ENCODE peak calls at places on chromosomes 16 and 17, in eight cellular contexts. One of them, this sample, is unnamed.

GRCh38 chr16:20851601-20852000 is 45.3 kb downstream of the REXO5 start:
- DNase-seq in CD8-positive, alpha-beta memory T cell: no peak
- DNase-seq in OCI-M1: no peak
- DNase-seq in amniotic stem cell: peak; percentile 63
- DNase-seq in stimulated activated CD8-positive, alpha-beta memory T cell treated with anti-CD3 and anti-CD28 coated beads, Interleukin-4, amount 100 ng/mL, for 24 hours: no peak
- DNase-seq in endodermal cell: no peak
- DNase-seq in AG09319: peak; percentile 84
- DNase-seq in GM03348: peak; percentile 85
- DNase-seq in this sample: no peak

GRCh38 chr16:87382023-87382785 is 1.4 kb downstream of the FBXO31 start:
- DNase-seq in CD8-positive, alpha-beta memory T cell: no peak
- DNase-seq in OCI-M1: no peak
- DNase-seq in amniotic stem cell: no peak
- DNase-seq in stimulated activated CD8-positive, alpha-beta memory T cell treated with anti-CD3 and anti-CD28 coated beads, Interleukin-4, amount 100 ng/mL, for 24 hours: no peak
- DNase-seq in endodermal cell: no peak
- DNase-seq in AG09319: no peak
- DNase-seq in GM03348: no peak
- DNase-seq in this sample: no peak

GRCh38 chr17:68383120-68383442 is 74.2 kb downstream of the WIPI1 start:
- DNase-seq in CD8-positive, alpha-beta memory T cell: no peak
- DNase-seq in OCI-M1: no peak
- DNase-seq in amniotic stem cell: no peak
- DNase-seq in stimulated activated CD8-positive, alpha-beta memory T cell treated with anti-CD3 and anti-CD28 coated beads, Interleukin-4, amount 100 ng/mL, for 24 hours: no peak
- DNase-seq in endodermal cell: no peak
- DNase-seq in AG09319: no peak
- DNase-seq in GM03348: no peak
- DNase-seq in this sample: no peak

GRCh38 chr17:81020767-81021497 is 14.0 kb upstream of the BAIAP2 start:
- DNase-seq in CD8-positive, alpha-beta memory T cell: peak; percentile 37
- DNase-seq in OCI-M1: no peak
- DNase-seq in amniotic stem cell: no peak
- DNase-seq in stimulated activated CD8-positive, alpha-beta memory T cell treated with anti-CD3 and anti-CD28 coated beads, Interleukin-4, amount 100 ng/mL, for 24 hours: no peak
- DNase-seq in endodermal cell: no peak
- DNase-seq in AG09319: no peak
- DNase-seq in GM03348: peak; percentile 80
- DNase-seq in this sample: no peak

GRCh38 chr16:17343729-17344128 is 127.0 kb downstream of the XYLT1 start:
- DNase-seq in CD8-positive, alpha-beta memory T cell: no peak
- DNase-seq in OCI-M1: no peak
- DNase-seq in amniotic stem cell: no peak
- DNase-seq in stimulated activated CD8-positive, alpha-beta memory T cell treated with anti-CD3 and anti-CD28 coated beads, Interleukin-4, amount 100 ng/mL, for 24 hours: no peak
- DNase-seq in endodermal cell: no peak
- DNase-seq in AG09319: no peak
- DNase-seq in GM03348: no peak
- DNase-seq in this sample: no peak

GRCh38 chr17:19361975-19362292 is 589 bp downstream of the B9D1 start:
- DNase-seq in CD8-positive, alpha-beta memory T cell: no peak
- DNase-seq in OCI-M1: no peak
- DNase-seq in amniotic stem cell: no peak
- DNase-seq in stimulated activated CD8-positive, alpha-beta memory T cell treated with anti-CD3 and anti-CD28 coated beads, Interleukin-4, amount 100 ng/mL, for 24 hours: no peak
- DNase-seq in endodermal cell: no peak
- DNase-seq in AG09319: no peak
- DNase-seq in GM03348: no peak
- DNase-seq in this sample: no peak

GRCh38 chr17:43701318-43701743 is 39.6 kb upstream of the MEOX1 start:
- DNase-seq in CD8-positive, alpha-beta memory T cell: peak; percentile 65
- DNase-seq in OCI-M1: peak; percentile 78
- DNase-seq in amniotic stem cell: peak; percentile 55
- DNase-seq in stimulated activated CD8-positive, alpha-beta memory T cell treated with anti-CD3 and anti-CD28 coated beads, Interleukin-4, amount 100 ng/mL, for 24 hours: peak; percentile 45
- DNase-seq in endodermal cell: no peak
- DNase-seq in AG09319: peak; percentile 19
- DNase-seq in GM03348: peak; percentile 26
- DNase-seq in this sample: peak; percentile 82

GRCh38 chr17:73474370-73474988 is 162.7 kb upstream of the CDC42EP4 start:
- DNase-seq in CD8-positive, alpha-beta memory T cell: no peak
- DNase-seq in OCI-M1: peak; percentile 99
- DNase-seq in amniotic stem cell: no peak
- DNase-seq in stimulated activated CD8-positive, alpha-beta memory T cell treated with anti-CD3 and anti-CD28 coated beads, Interleukin-4, amount 100 ng/mL, for 24 hours: no peak
- DNase-seq in endodermal cell: no peak
- DNase-seq in AG09319: no peak
- DNase-seq in GM03348: peak; percentile 61
- DNase-seq in this sample: no peak

GRCh38 chr17:58577696-58578095 is 63.3 kb upstream of the MTMR4 start:
- DNase-seq in CD8-positive, alpha-beta memory T cell: peak; percentile 64
- DNase-seq in OCI-M1: peak; percentile 78
- DNase-seq in amniotic stem cell: peak; percentile 7
- DNase-seq in stimulated activated CD8-positive, alpha-beta memory T cell treated with anti-CD3 and anti-CD28 coated beads, Interleukin-4, amount 100 ng/mL, for 24 hours: peak; percentile 18
- DNase-seq in endodermal cell: peak; percentile 86
- DNase-seq in AG09319: peak; percentile 7
- DNase-seq in GM03348: peak; percentile 58
- DNase-seq in this sample: peak; percentile 62

GRCh38 chr17:61291457-61292311 is 108.0 kb upstream of the TBX2 start:
- DNase-seq in CD8-positive, alpha-beta memory T cell: no peak
- DNase-seq in OCI-M1: no peak
- DNase-seq in amniotic stem cell: no peak
- DNase-seq in stimulated activated CD8-positive, alpha-beta memory T cell treated with anti-CD3 and anti-CD28 coated beads, Interleukin-4, amount 100 ng/mL, for 24 hours: no peak
- DNase-seq in endodermal cell: no peak
- DNase-seq in AG09319: no peak
- DNase-seq in GM03348: no peak
- DNase-seq in this sample: no peak

GRCh38 chr17:14019186-14019956 is 49.9 kb upstream of the COX10 start:
- DNase-seq in CD8-positive, alpha-beta memory T cell: no peak
- DNase-seq in OCI-M1: peak; percentile 94
- DNase-seq in amniotic stem cell: no peak
- DNase-seq in stimulated activated CD8-positive, alpha-beta memory T cell treated with anti-CD3 and anti-CD28 coated beads, Interleukin-4, amount 100 ng/mL, for 24 hours: no peak
- DNase-seq in endodermal cell: no peak
- DNase-seq in AG09319: no peak
- DNase-seq in GM03348: peak; percentile 30
- DNase-seq in this sample: no peak

GRCh38 chr17:34218757-34219156 is 36.3 kb upstream of the CCL2 start:
- DNase-seq in CD8-positive, alpha-beta memory T cell: no peak
- DNase-seq in OCI-M1: no peak
- DNase-seq in amniotic stem cell: no peak
- DNase-seq in stimulated activated CD8-positive, alpha-beta memory T cell treated with anti-CD3 and anti-CD28 coated beads, Interleukin-4, amount 100 ng/mL, for 24 hours: no peak
- DNase-seq in endodermal cell: no peak
- DNase-seq in AG09319: no peak
- DNase-seq in GM03348: no peak
- DNase-seq in this sample: no peak

GRCh38 chr17:16449121-16449570 is 33.8 kb downstream of the TRPV2 start:
- DNase-seq in CD8-positive, alpha-beta memory T cell: no peak
- DNase-seq in OCI-M1: no peak
- DNase-seq in amniotic stem cell: no peak
- DNase-seq in stimulated activated CD8-positive, alpha-beta memory T cell treated with anti-CD3 and anti-CD28 coated beads, Interleukin-4, amount 100 ng/mL, for 24 hours: no peak
- DNase-seq in endodermal cell: no peak
- DNase-seq in AG09319: no peak
- DNase-seq in GM03348: peak; percentile 44
- DNase-seq in this sample: no peak

GRCh38 chr16:47375423-47375822 is 85.4 kb downstream of the ITFG1 start:
- DNase-seq in CD8-positive, alpha-beta memory T cell: no peak
- DNase-seq in OCI-M1: no peak
- DNase-seq in amniotic stem cell: no peak
- DNase-seq in stimulated activated CD8-positive, alpha-beta memory T cell treated with anti-CD3 and anti-CD28 coated beads, Interleukin-4, amount 100 ng/mL, for 24 hours: no peak
- DNase-seq in endodermal cell: no peak
- DNase-seq in AG09319: no peak
- DNase-seq in GM03348: no peak
- DNase-seq in this sample: no peak

GRCh38 chr17:47301161-47301560 is 22.6 kb upstream of the EFCAB13 start:
- DNase-seq in CD8-positive, alpha-beta memory T cell: no peak
- DNase-seq in OCI-M1: no peak
- DNase-seq in amniotic stem cell: no peak
- DNase-seq in stimulated activated CD8-positive, alpha-beta memory T cell treated with anti-CD3 and anti-CD28 coated beads, Interleukin-4, amount 100 ng/mL, for 24 hours: no peak
- DNase-seq in endodermal cell: no peak
- DNase-seq in AG09319: no peak
- DNase-seq in GM03348: no peak
- DNase-seq in this sample: peak; percentile 63

GRCh38 chr17:48016112-48016511 is 21.5 kb downstream of the COPZ2 start:
- DNase-seq in CD8-positive, alpha-beta memory T cell: no peak
- DNase-seq in OCI-M1: no peak
- DNase-seq in amniotic stem cell: no peak
- DNase-seq in stimulated activated CD8-positive, alpha-beta memory T cell treated with anti-CD3 and anti-CD28 coated beads, Interleukin-4, amount 100 ng/mL, for 24 hours: no peak
- DNase-seq in endodermal cell: peak; percentile 54
- DNase-seq in AG09319: no peak
- DNase-seq in GM03348: no peak
- DNase-seq in this sample: no peak

GRCh38 chr16:75555213-75555706 is 792 bp downstream of the TMEM231 start:
- DNase-seq in CD8-positive, alpha-beta memory T cell: no peak
- DNase-seq in OCI-M1: peak; percentile 93
- DNase-seq in amniotic stem cell: peak; percentile 88
- DNase-seq in stimulated activated CD8-positive, alpha-beta memory T cell treated with anti-CD3 and anti-CD28 coated beads, Interleukin-4, amount 100 ng/mL, for 24 hours: no peak
- DNase-seq in endodermal cell: peak; percentile 97
- DNase-seq in AG09319: peak; percentile 55
- DNase-seq in GM03348: peak; percentile 95
- DNase-seq in this sample: no peak

GRCh38 chr16:86455609-86456008 is 54.7 kb upstream of the FOXF1 start:
- DNase-seq in CD8-positive, alpha-beta memory T cell: no peak
- DNase-seq in OCI-M1: no peak
- DNase-seq in amniotic stem cell: no peak
- DNase-seq in stimulated activated CD8-positive, alpha-beta memory T cell treated with anti-CD3 and anti-CD28 coated beads, Interleukin-4, amount 100 ng/mL, for 24 hours: no peak
- DNase-seq in endodermal cell: no peak
- DNase-seq in AG09319: no peak
- DNase-seq in GM03348: no peak
- DNase-seq in this sample: no peak

GRCh38 chr16:78485188-78485898 is 385.9 kb downstream of the WWOX start:
- DNase-seq in CD8-positive, alpha-beta memory T cell: no peak
- DNase-seq in OCI-M1: no peak
- DNase-seq in amniotic stem cell: no peak
- DNase-seq in stimulated activated CD8-positive, alpha-beta memory T cell treated with anti-CD3 and anti-CD28 coated beads, Interleukin-4, amount 100 ng/mL, for 24 hours: no peak
- DNase-seq in endodermal cell: no peak
- DNase-seq in AG09319: no peak
- DNase-seq in GM03348: no peak
- DNase-seq in this sample: no peak

GRCh38 chr16:86075488-86075785 is 176.5 kb downstream of the IRF8 start:
- DNase-seq in CD8-positive, alpha-beta memory T cell: peak; percentile 26
- DNase-seq in OCI-M1: no peak
- DNase-seq in amniotic stem cell: no peak
- DNase-seq in stimulated activated CD8-positive, alpha-beta memory T cell treated with anti-CD3 and anti-CD28 coated beads, Interleukin-4, amount 100 ng/mL, for 24 hours: no peak
- DNase-seq in endodermal cell: peak; percentile 35
- DNase-seq in AG09319: no peak
- DNase-seq in GM03348: no peak
- DNase-seq in this sample: no peak

GRCh38 chr16:87392823-87393679 is 915 bp downstream of the MAP1LC3B start:
- DNase-seq in CD8-positive, alpha-beta memory T cell: peak; percentile 61
- DNase-seq in OCI-M1: peak; percentile 59
- DNase-seq in amniotic stem cell: no peak
- DNase-seq in stimulated activated CD8-positive, alpha-beta memory T cell treated with anti-CD3 and anti-CD28 coated beads, Interleukin-4, amount 100 ng/mL, for 24 hours: peak; percentile 20
- DNase-seq in endodermal cell: peak; percentile 81
- DNase-seq in AG09319: no peak
- DNase-seq in GM03348: peak; percentile 56
- DNase-seq in this sample: peak; percentile 34

GRCh38 chr17:79915850-79916430 is 76.7 kb upstream of the CBX4 start:
- DNase-seq in CD8-positive, alpha-beta memory T cell: no peak
- DNase-seq in OCI-M1: peak; percentile 57
- DNase-seq in amniotic stem cell: no peak
- DNase-seq in stimulated activated CD8-positive, alpha-beta memory T cell treated with anti-CD3 and anti-CD28 coated beads, Interleukin-4, amount 100 ng/mL, for 24 hours: no peak
- DNase-seq in endodermal cell: peak; percentile 91
- DNase-seq in AG09319: no peak
- DNase-seq in GM03348: peak; percentile 56
- DNase-seq in this sample: no peak

GRCh38 chr17:62824290-62825135 is 16.4 kb upstream of the MARCHF10 start:
- DNase-seq in CD8-positive, alpha-beta memory T cell: no peak
- DNase-seq in OCI-M1: no peak
- DNase-seq in amniotic stem cell: no peak
- DNase-seq in stimulated activated CD8-positive, alpha-beta memory T cell treated with anti-CD3 and anti-CD28 coated beads, Interleukin-4, amount 100 ng/mL, for 24 hours: no peak
- DNase-seq in endodermal cell: peak; percentile 86
- DNase-seq in AG09319: peak; percentile 52
- DNase-seq in GM03348: peak; percentile 88
- DNase-seq in this sample: no peak

GRCh38 chr16:12119562-12119961 is 143.0 kb downstream of the SNX29 start:
- DNase-seq in CD8-positive, alpha-beta memory T cell: no peak
- DNase-seq in OCI-M1: no peak
- DNase-seq in amniotic stem cell: no peak
- DNase-seq in stimulated activated CD8-positive, alpha-beta memory T cell treated with anti-CD3 and anti-CD28 coated beads, Interleukin-4, amount 100 ng/mL, for 24 hours: no peak
- DNase-seq in endodermal cell: no peak
- DNase-seq in AG09319: no peak
- DNase-seq in GM03348: peak; percentile 57
- DNase-seq in this sample: no peak

GRCh38 chr17:1957037-1957436 is 68.1 kb downstream of the RTN4RL1 start:
- DNase-seq in CD8-positive, alpha-beta memory T cell: no peak
- DNase-seq in OCI-M1: no peak
- DNase-seq in amniotic stem cell: no peak
- DNase-seq in stimulated activated CD8-positive, alpha-beta memory T cell treated with anti-CD3 and anti-CD28 coated beads, Interleukin-4, amount 100 ng/mL, for 24 hours: no peak
- DNase-seq in endodermal cell: no peak
- DNase-seq in AG09319: no peak
- DNase-seq in GM03348: no peak
- DNase-seq in this sample: no peak

GRCh38 chr17:51901242-51901641 is 257.3 kb downstream of the CA10 start:
- DNase-seq in CD8-positive, alpha-beta memory T cell: no peak
- DNase-seq in OCI-M1: no peak
- DNase-seq in amniotic stem cell: no peak
- DNase-seq in stimulated activated CD8-positive, alpha-beta memory T cell treated with anti-CD3 and anti-CD28 coated beads, Interleukin-4, amount 100 ng/mL, for 24 hours: no peak
- DNase-seq in endodermal cell: peak; percentile 63
- DNase-seq in AG09319: no peak
- DNase-seq in GM03348: no peak
- DNase-seq in this sample: no peak

GRCh38 chr17:55735784-55736405 is 13.2 kb upstream of the TMEM100 start:
- DNase-seq in CD8-positive, alpha-beta memory T cell: no peak
- DNase-seq in OCI-M1: peak; percentile 85
- DNase-seq in amniotic stem cell: peak; percentile 33
- DNase-seq in stimulated activated CD8-positive, alpha-beta memory T cell treated with anti-CD3 and anti-CD28 coated beads, Interleukin-4, amount 100 ng/mL, for 24 hours: no peak
- DNase-seq in endodermal cell: no peak
- DNase-seq in AG09319: no peak
- DNase-seq in GM03348: peak; percentile 67
- DNase-seq in this sample: no peak

GRCh38 chr17:34171245-34171818 is 83.8 kb upstream of the CCL2 start:
- DNase-seq in CD8-positive, alpha-beta memory T cell: peak; percentile 58
- DNase-seq in OCI-M1: peak; percentile 92
- DNase-seq in amniotic stem cell: peak; percentile 4
- DNase-seq in stimulated activated CD8-positive, alpha-beta memory T cell treated with anti-CD3 and anti-CD28 coated beads, Interleukin-4, amount 100 ng/mL, for 24 hours: peak; percentile 26
- DNase-seq in endodermal cell: peak; percentile 96
- DNase-seq in AG09319: peak; percentile 14
- DNase-seq in GM03348: peak; percentile 77
- DNase-seq in this sample: peak; percentile 35

GRCh38 chr17:62860962-62861873 is 53.1 kb upstream of the MARCHF10 start:
- DNase-seq in CD8-positive, alpha-beta memory T cell: no peak
- DNase-seq in OCI-M1: no peak
- DNase-seq in amniotic stem cell: no peak
- DNase-seq in stimulated activated CD8-positive, alpha-beta memory T cell treated with anti-CD3 and anti-CD28 coated beads, Interleukin-4, amount 100 ng/mL, for 24 hours: no peak
- DNase-seq in endodermal cell: no peak
- DNase-seq in AG09319: no peak
- DNase-seq in GM03348: no peak
- DNase-seq in this sample: peak; percentile 41

GRCh38 chr17:40615295-40615988 is 32.2 kb downstream of the SMARCE1 start:
- DNase-seq in CD8-positive, alpha-beta memory T cell: peak; percentile 57
- DNase-seq in OCI-M1: peak; percentile 69
- DNase-seq in amniotic stem cell: no peak
- DNase-seq in stimulated activated CD8-positive, alpha-beta memory T cell treated with anti-CD3 and anti-CD28 coated beads, Interleukin-4, amount 100 ng/mL, for 24 hours: no peak
- DNase-seq in endodermal cell: peak; percentile 95
- DNase-seq in AG09319: no peak
- DNase-seq in GM03348: peak; percentile 67
- DNase-seq in this sample: no peak

GRCh38 chr16:78105517-78105916 is 6.1 kb downstream of the WWOX start:
- DNase-seq in CD8-positive, alpha-beta memory T cell: no peak
- DNase-seq in OCI-M1: no peak
- DNase-seq in amniotic stem cell: no peak
- DNase-seq in stimulated activated CD8-positive, alpha-beta memory T cell treated with anti-CD3 and anti-CD28 coated beads, Interleukin-4, amount 100 ng/mL, for 24 hours: no peak
- DNase-seq in endodermal cell: no peak
- DNase-seq in AG09319: no peak
- DNase-seq in GM03348: no peak
- DNase-seq in this sample: no peak

GRCh38 chr17:45809484-45809883 is 25.4 kb downstream of the CRHR1 start:
- DNase-seq in CD8-positive, alpha-beta memory T cell: no peak
- DNase-seq in OCI-M1: no peak
- DNase-seq in amniotic stem cell: no peak
- DNase-seq in stimulated activated CD8-positive, alpha-beta memory T cell treated with anti-CD3 and anti-CD28 coated beads, Interleukin-4, amount 100 ng/mL, for 24 hours: no peak
- DNase-seq in endodermal cell: no peak
- DNase-seq in AG09319: no peak
- DNase-seq in GM03348: no peak
- DNase-seq in this sample: no peak

GRCh38 chr16:81521141-81521626 is 76.6 kb downstream of the CMIP start:
- DNase-seq in CD8-positive, alpha-beta memory T cell: peak; percentile 95
- DNase-seq in OCI-M1: no peak
- DNase-seq in amniotic stem cell: no peak
- DNase-seq in stimulated activated CD8-positive, alpha-beta memory T cell treated with anti-CD3 and anti-CD28 coated beads, Interleukin-4, amount 100 ng/mL, for 24 hours: peak; percentile 66
- DNase-seq in endodermal cell: no peak
- DNase-seq in AG09319: no peak
- DNase-seq in GM03348: no peak
- DNase-seq in this sample: peak; percentile 90

GRCh38 chr17:57419940-57420522 is 163.7 kb downstream of the MSI2 start:
- DNase-seq in CD8-positive, alpha-beta memory T cell: no peak
- DNase-seq in OCI-M1: no peak
- DNase-seq in amniotic stem cell: no peak
- DNase-seq in stimulated activated CD8-positive, alpha-beta memory T cell treated with anti-CD3 and anti-CD28 coated beads, Interleukin-4, amount 100 ng/mL, for 24 hours: no peak
- DNase-seq in endodermal cell: no peak
- DNase-seq in AG09319: no peak
- DNase-seq in GM03348: no peak
- DNase-seq in this sample: no peak